ENCODE peak calls at places on chromosome 15, in ten cellular contexts. L, D, B, T, J, F, Y, M, Q and V are unnamed samples.

GRCh38 chr15:72077950-72078349 is 40.0 kb downstream of the MYO9A start:
- DNase-seq in L (no peak), D (no peak), B (no peak), T (no peak), J (no peak), F (no peak), Y (no peak), M (no peak), Q (no peak), V (no peak)

GRCh38 chr15:62824111-62824737 is 218.3 kb upstream of the TPM1 start:
- DNase-seq in L (no peak), D (no peak), B (no peak), T (no peak), J (no peak), F (peak), Y (no peak), M (no peak), Q (no peak), V (no peak)

GRCh38 chr15:79002631-79003030 is 57.8 kb upstream of the CTSH start:
- DNase-seq in L (no peak), D (no peak), B (no peak), T (no peak), J (no peak), F (peak), Y (no peak), M (peak), Q (no peak), V (no peak)

GRCh38 chr15:57245130-57245529 is 131.2 kb upstream of the CGNL1 start:
- DNase-seq in L (no peak), D (no peak), B (no peak), T (no peak), J (no peak), F (no peak), Y (no peak), M (no peak), Q (no peak), V (no peak)

GRCh38 chr15:53716909-53717878 is 42.3 kb downstream of the WDR72 start:
- DNase-seq in L (no peak), D (no peak), B (no peak), T (no peak), J (no peak), F (no peak), Y (peak), M (no peak), Q (no peak), V (no peak)

GRCh38 chr15:78308422-78309021 is 9.1 kb upstream of the SKIC8 start:
- DNase-seq in L (peak), D (peak), B (peak), T (no peak), J (peak), F (peak), Y (peak), M (peak), Q (peak), V (peak)

GRCh38 chr15:66849746-66850077 is 147.7 kb downstream of the SMAD6 start:
- DNase-seq in L (no peak), D (no peak), B (no peak), T (no peak), J (no peak), F (no peak), Y (no peak), M (no peak), Q (no peak), V (no peak)

GRCh38 chr15:69467636-69468035 is 15.0 kb downstream of the RPLP1 start:
- DNase-seq in L (no peak), D (no peak), B (no peak), T (no peak), J (no peak), F (no peak), Y (no peak), M (no peak), Q (no peak), V (no peak)

GRCh38 chr15:63539517-63539916 is 35.1 kb downstream of the USP3 start:
- DNase-seq in L (no peak), D (no peak), B (no peak), T (peak), J (no peak), F (no peak), Y (no peak), M (no peak), Q (no peak), V (no peak)

GRCh38 chr15:37059051-37059450 is 41.3 kb downstream of the MEIS2 start:
- DNase-seq in L (no peak), D (no peak), B (no peak), T (no peak), J (no peak), F (no peak), Y (no peak), M (no peak), Q (no peak), V (no peak)

GRCh38 chr15:58934521-58934920 is 1.0 kb upstream of the SLTM start:
- DNase-seq in L (no peak), D (no peak), B (no peak), T (no peak), J (no peak), F (no peak), Y (peak), M (no peak), Q (no peak), V (no peak)

GRCh38 chr15:79358069-79358468 is 47.2 kb downstream of the TMED3 start:
- DNase-seq in L (no peak), D (no peak), B (no peak), T (no peak), J (no peak), F (no peak), Y (no peak), M (no peak), Q (no peak), V (no peak)